ENCODE peak calls at places on chromosomes 13 and 19, in seven cellular contexts. Q, V, L, R, X, U and Y are unnamed samples.

GRCh38 chr13:112730157-112730671 is 40.4 kb downstream of the ATP11A start:
- DNase-seq in L (no peak), Q (peak), V (no peak), U (no peak), R (peak), X (no peak), Y (no peak)

GRCh38 chr13:76641056-76641455 is 245.1 kb downstream of the KCTD12 start:
- DNase-seq in U (no peak), Q (peak), R (no peak), V (no peak), L (no peak), X (no peak), Y (no peak)

GRCh38 chr19:52343548-52343947 is 7.5 kb downstream of the ZNF610 start:
- DNase-seq in V (peak), X (peak), Q (peak), L (no peak), R (peak), U (peak), Y (peak)

GRCh38 chr13:42539670-42540069 is 34.3 kb upstream of the TNFSF11 start:
- DNase-seq in Q (peak), V (no peak), R (no peak), L (no peak), U (no peak), X (no peak), Y (no peak)

GRCh38 chr13:41516760-41517159 is 59.4 kb downstream of the RGCC start:
- DNase-seq in V (no peak), R (no peak), Q (no peak), L (no peak), X (no peak), U (no peak), Y (no peak)

GRCh38 chr19:48479686-48480085 is 10.5 kb downstream of the CYTH2 start:
- DNase-seq in X (no peak), V (no peak), R (no peak), U (no peak), L (no peak), Q (no peak), Y (no peak)

GRCh38 chr13:26499209-26499601 is 58.3 kb upstream of the WASF3 start:
- DNase-seq in V (no peak), R (no peak), X (no peak), L (no peak), U (no peak), Q (no peak), Y (no peak)

GRCh38 chr13:112657850-112658445 is 31.9 kb upstream of the ATP11A start:
- DNase-seq in V (no peak), Q (peak), U (no peak), X (no peak), L (no peak), R (no peak), Y (no peak)

GRCh38 chr19:8611890-8612806 is 1.6 kb upstream of the ADAMTS10 start:
- DNase-seq in L (peak), Q (peak), R (peak), X (no peak), U (peak), V (no peak), Y (peak)

GRCh38 chr19:9885077-9885552 is 50.0 kb downstream of the PIN1 start:
- DNase-seq in R (peak), L (no peak), X (no peak), Q (peak), V (no peak), U (no peak), Y (no peak)